ENCODE peak calls at places on chromosomes 12 and 14, in six cellular contexts. O is uterus, C is body of pancreas, K is ovary, N is HCT116, A is breast epithelium. U is an unnamed sample.

GRCh38 chr14:103908580-103908979 is 19.7 kb upstream of the TDRD9 start:
- DNase-seq in K (no peak), C (no peak), A (no peak), O (no peak), N (no peak), U (no peak)

GRCh38 chr12:122064780-122065588 is 13.6 kb upstream of the MLXIP start:
- DNase-seq in A (no peak), N (peak; percentile 63), C (peak; percentile 58), K (peak; percentile 84), O (peak; percentile 86), U (no peak)

GRCh38 chr12:112907415-112908157 is 824 bp downstream of the OAS1 start:
- DNase-seq in O (no peak), N (no peak), K (no peak), C (no peak), A (no peak), U (no peak)

GRCh38 chr12:2876431-2877046 is 435 bp downstream of the FOXM1 start:
- DNase-seq in N (no peak), O (no peak), C (no peak), A (no peak), K (no peak), U (no peak)

GRCh38 chr12:53229454-53229853 is 2.6 kb downstream of the RARG start:
- DNase-seq in K (no peak), A (no peak), N (no peak), C (no peak), O (no peak), U (no peak)

GRCh38 chr14:101193845-101194355 is 290.4 kb upstream of the RTL1 start:
- DNase-seq in N (no peak), K (no peak), C (peak; percentile 4), A (no peak), O (peak; percentile 9), U (no peak)

GRCh38 chr14:97180304-97181200 is 383.4 kb downstream of the VRK1 start:
- DNase-seq in N (peak; percentile 88), C (no peak), K (no peak), O (no peak), A (no peak), U (no peak)

GRCh38 chr14:50725761-50726160 is 57.7 kb upstream of the SAV1 start:
- DNase-seq in O (no peak), A (no peak), C (no peak), K (no peak), N (no peak), U (no peak)

GRCh38 chr12:101799774-101800173 is 31.0 kb downstream of the GNPTAB start:
- DNase-seq in C (no peak), A (no peak), K (no peak), O (no peak), N (no peak), U (no peak)

GRCh38 chr14:71467419-71467818 is 464.8 kb upstream of the RGS6 start:
- DNase-seq in C (no peak), A (no peak), K (no peak), O (no peak), N (no peak), U (no peak)

GRCh38 chr14:20998674-20999366 is at the start of gene SLC39A2:
- DNase-seq in C (no peak), O (no peak), A (peak; percentile 66), K (no peak), N (peak; percentile 33), U (no peak)

GRCh38 chr14:61753631-61754030 is 8.6 kb upstream of the SNAPC1 start:
- DNase-seq in N (no peak), C (no peak), A (no peak), K (no peak), O (no peak), U (no peak)

GRCh38 chr12:76764856-76765255 is 941 bp downstream of the ZDHHC17 start:
- DNase-seq in N (no peak), O (no peak), C (no peak), A (no peak), K (no peak), U (peak; percentile 18)

GRCh38 chr14:75259510-75259855 is 19.1 kb upstream of the FOS start:
- DNase-seq in C (no peak), K (no peak), A (no peak), O (no peak), N (no peak), U (no peak)

GRCh38 chr14:102096569-102097188 is 9.8 kb upstream of the HSP90AA1 start:
- DNase-seq in K (peak; percentile 92), C (peak; percentile 88), A (peak; percentile 83), O (peak; percentile 87), N (peak; percentile 50), U (peak; percentile 96)

GRCh38 chr12:92502417-92503028 is 200.3 kb upstream of the PLEKHG7 start:
- DNase-seq in N (no peak), C (peak; percentile 33), A (no peak), O (no peak), K (no peak), U (no peak)

GRCh38 chr14:68682166-68683103 is 110.4 kb downstream of the ZFP36L1 start:
- DNase-seq in K (no peak), O (peak; percentile 87), C (no peak), N (no peak), A (no peak), U (peak; percentile 70)

GRCh38 chr14:75831455-75831854 is 150.3 kb downstream of the TGFB3 start:
- DNase-seq in N (no peak), O (peak; percentile 85), C (peak; percentile 90), K (peak; percentile 79), A (peak; percentile 67), U (peak; percentile 61)

GRCh38 chr14:22995889-22996611 is 13.7 kb upstream of the AJUBA start:
- DNase-seq in K (no peak), C (no peak), N (no peak), A (no peak), O (no peak), U (no peak)

GRCh38 chr12:84408936-84409335 is 503.7 kb downstream of the SLC6A15 start:
- DNase-seq in C (no peak), N (no peak), K (no peak), O (no peak), A (no peak), U (no peak)

GRCh38 chr14:58096731-58097130 is 55.3 kb downstream of the ARMH4 start:
- DNase-seq in N (no peak), C (no peak), O (no peak), K (no peak), A (no peak), U (no peak)

GRCh38 chr14:63432228-63432627 is 110.9 kb downstream of the PPP2R5E start:
- DNase-seq in A (no peak), K (no peak), O (no peak), N (no peak), C (no peak), U (no peak)

GRCh38 chr12:114316076-114316475 is 89.9 kb downstream of the TBX5 start:
- DNase-seq in A (no peak), N (no peak), C (no peak), K (no peak), O (no peak), U (no peak)

GRCh38 chr14:101151226-101151929 is 247.9 kb upstream of the RTL1 start:
- DNase-seq in O (no peak), A (no peak), K (no peak), N (peak; percentile 22), C (no peak), U (no peak)

GRCh38 chr14:63672417-63673180 is 30.9 kb upstream of the WDR89 start:
- DNase-seq in C (no peak), O (no peak), A (no peak), K (no peak), N (no peak), U (no peak)

GRCh38 chr12:50099302-50100008 is 4.4 kb upstream of the GPD1 start:
- DNase-seq in O (no peak), K (no peak), C (no peak), N (no peak), A (no peak), U (no peak)

GRCh38 chr14:75612157-75612556 is 33.7 kb downstream of the FLVCR2 start:
- DNase-seq in N (no peak), A (no peak), O (no peak), C (no peak), K (no peak), U (no peak)

GRCh38 chr14:100339757-100340453 is 16.8 kb downstream of the SLC25A47 start:
- DNase-seq in O (no peak), N (no peak), C (no peak), A (no peak), K (no peak), U (no peak)

DNA sequence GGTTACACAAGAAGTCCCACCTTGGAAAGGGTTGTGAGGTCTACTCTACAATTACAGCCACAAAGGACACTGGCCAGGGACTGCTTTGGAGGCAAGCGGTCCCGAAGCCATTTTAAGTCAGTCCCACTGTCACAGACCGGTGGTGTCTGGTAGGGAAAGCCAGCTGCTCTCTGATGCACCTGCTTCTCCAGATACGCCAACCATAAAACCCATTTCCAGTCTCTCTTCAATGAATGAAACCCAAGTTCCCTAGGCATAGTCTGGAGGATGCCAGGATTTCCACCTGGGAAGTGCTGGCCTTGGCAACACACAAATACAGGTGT is 32.6 kb downstream of the SYNE3 start:
- DNase-seq in A (no peak), N (no peak), O (no peak), K (no peak), C (no peak), U (no peak)
- H3K4me1 ChIP-seq in A (peaks cover 7% of the 10 kb centered on the region), N (peaks cover 58% of the 10 kb centered on the region), O (peaks cover 11% of the 10 kb centered on the region), K (peaks cover 20% of the 10 kb centered on the region), C (no peaks in the 10 kb centered on the region), U (peaks cover 96% of the 10 kb centered on the region)

GRCh38 chr14:105492966-105493871 is 2.2 kb downstream of the TEDC1 start:
- DNase-seq in C (no peak), N (no peak), A (no peak), K (peak; percentile 42), O (peak; percentile 19), U (peak; percentile 13)
- TF ChIP-seq CTCF in C (no peak), N (no peak), A (no peak), K (no peak), O (no peak), U (no peak)

DNA sequence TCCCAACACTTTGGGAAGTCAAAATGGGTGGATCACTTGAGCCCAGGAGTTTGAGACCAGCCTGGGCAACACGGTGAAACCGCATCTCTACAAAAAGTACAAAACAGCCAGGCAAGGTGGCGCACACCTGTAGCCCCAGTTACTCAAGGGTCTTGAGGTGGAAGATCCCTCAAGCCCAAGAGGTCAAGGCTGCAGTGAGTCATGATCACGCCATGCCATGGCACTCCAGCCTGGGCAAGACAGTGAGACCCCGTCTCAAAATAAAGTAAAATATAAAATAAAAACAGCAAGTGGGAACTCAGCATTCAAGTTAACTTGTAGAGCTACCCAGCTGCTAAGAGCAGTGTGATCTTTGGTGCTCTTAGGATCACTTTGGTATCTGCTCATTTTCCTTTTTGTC is 12.7 kb downstream of the RFC5 start:
- DNase-seq in C (no peak), K (no peak), A (no peak), O (no peak), N (no peak), U (no peak)
- TF ChIP-seq POLR2A in C (no peak), K (no peak), A (no peak), O (no peak), N (no peak), U (no peak)

GRCh38 chr14:64706552-64707193 is 2.4 kb downstream of the PLEKHG3 start:
- DNase-seq in O (no peak), C (no peak), N (no peak), K (peak; percentile 77), A (no peak), U (no peak)

GRCh38 chr14:64709126-64709525 is 4.9 kb downstream of the PLEKHG3 start:
- DNase-seq in A (no peak), O (no peak), N (no peak), C (no peak), K (no peak), U (no peak)

GRCh38 chr14:64706119-64706465 is 1.9 kb downstream of the PLEKHG3 start:
- DNase-seq in K (no peak), N (no peak), O (no peak), C (no peak), A (no peak), U (no peak)

GRCh38 chr14:64708148-64709004 is 4.2 kb downstream of the PLEKHG3 start:
- DNase-seq in N (no peak), K (no peak), C (peak; percentile 59), A (no peak), O (no peak), U (no peak)

GRCh38 chr14:64707661-64708060 is 3.4 kb downstream of the PLEKHG3 start:
- DNase-seq in A (no peak), C (no peak), K (no peak), O (no peak), N (peak; percentile 78), U (no peak)
- H3K4me1 ChIP-seq in A (no peaks in the 10 kb centered on the region), C (peaks cover 77% of the 10 kb centered on the region), K (peaks cover 35% of the 10 kb centered on the region), O (peaks cover 14% of the 10 kb centered on the region), N (peaks cover 58% of the 10 kb centered on the region), U (peaks cover 80% of the 10 kb centered on the region)

U was measured in tibial nerve.